ENCODE peak calls at places on chromosomes 16 and 17, in ten cellular contexts. One of them, this sample, is unnamed.

GRCh38 chr17:38967290-38967738 is at the start of gene FBXO47:
- DNase-seq in HL-60: no peak
- DNase-seq in body of pancreas: peak
- DNase-seq in astrocyte: peak
- DNase-seq in adrenal gland: peak
- DNase-seq in ovary: peak
- DNase-seq in fibroblast of pulmonary artery: peak
- DNase-seq in astrocyte of the spinal cord: peak
- DNase-seq in right lobe of liver: peak
- DNase-seq in A549: peak
- DNase-seq in this sample: peak

GRCh38 chr16:85379041-85380001 is 233.8 kb upstream of the GSE1 start:
- DNase-seq in HL-60: no peak
- DNase-seq in body of pancreas: no peak
- DNase-seq in astrocyte: no peak
- DNase-seq in adrenal gland: no peak
- DNase-seq in ovary: no peak
- DNase-seq in fibroblast of pulmonary artery: no peak
- DNase-seq in astrocyte of the spinal cord: no peak
- DNase-seq in right lobe of liver: no peak
- DNase-seq in A549: no peak
- DNase-seq in this sample: no peak

GRCh38 chr17:2710075-2710803 is 1.3 kb downstream of the CLUH start:
- DNase-seq in HL-60: no peak
- DNase-seq in body of pancreas: no peak
- DNase-seq in astrocyte: no peak
- DNase-seq in adrenal gland: peak
- DNase-seq in ovary: no peak
- DNase-seq in fibroblast of pulmonary artery: no peak
- DNase-seq in astrocyte of the spinal cord: no peak
- DNase-seq in right lobe of liver: peak
- DNase-seq in A549: no peak
- DNase-seq in this sample: no peak

GRCh38 chr17:57451126-57451690 is 194.9 kb downstream of the MSI2 start:
- DNase-seq in HL-60: no peak
- DNase-seq in body of pancreas: no peak
- DNase-seq in astrocyte: no peak
- DNase-seq in adrenal gland: no peak
- DNase-seq in ovary: no peak
- DNase-seq in fibroblast of pulmonary artery: no peak
- DNase-seq in astrocyte of the spinal cord: no peak
- DNase-seq in right lobe of liver: no peak
- DNase-seq in A549: no peak
- DNase-seq in this sample: no peak

GRCh38 chr17:45775576-45776011 is 8.5 kb upstream of the CRHR1 start:
- DNase-seq in HL-60: no peak
- DNase-seq in body of pancreas: peak
- DNase-seq in astrocyte: no peak
- DNase-seq in adrenal gland: peak
- DNase-seq in ovary: no peak
- DNase-seq in fibroblast of pulmonary artery: no peak
- DNase-seq in astrocyte of the spinal cord: no peak
- DNase-seq in right lobe of liver: peak
- DNase-seq in A549: no peak
- DNase-seq in this sample: no peak

GRCh38 chr17:67575325-67575724 is 142.4 kb upstream of the NOL11 start:
- DNase-seq in HL-60: no peak
- DNase-seq in body of pancreas: peak
- DNase-seq in astrocyte: no peak
- DNase-seq in adrenal gland: no peak
- DNase-seq in ovary: no peak
- DNase-seq in fibroblast of pulmonary artery: no peak
- DNase-seq in astrocyte of the spinal cord: no peak
- DNase-seq in right lobe of liver: no peak
- DNase-seq in A549: no peak
- DNase-seq in this sample: peak

GRCh38 chr17:27226611-27227234 is 67.2 kb upstream of the WSB1 start:
- DNase-seq in HL-60: no peak
- DNase-seq in body of pancreas: peak
- DNase-seq in astrocyte: peak
- DNase-seq in adrenal gland: peak
- DNase-seq in ovary: no peak
- DNase-seq in fibroblast of pulmonary artery: peak
- DNase-seq in astrocyte of the spinal cord: peak
- DNase-seq in right lobe of liver: no peak
- DNase-seq in A549: peak
- DNase-seq in this sample: no peak

GRCh38 chr16:10981697-10982216 is 37.4 kb downstream of the CLEC16A start:
- DNase-seq in HL-60: no peak
- DNase-seq in body of pancreas: no peak
- DNase-seq in astrocyte: no peak
- DNase-seq in adrenal gland: no peak
- DNase-seq in ovary: no peak
- DNase-seq in fibroblast of pulmonary artery: no peak
- DNase-seq in astrocyte of the spinal cord: no peak
- DNase-seq in right lobe of liver: peak
- DNase-seq in A549: peak
- DNase-seq in this sample: no peak

GRCh38 chr17:7767425-7768021 is 50.0 kb downstream of the DNAH2 start:
- DNase-seq in HL-60: no peak
- DNase-seq in body of pancreas: peak
- DNase-seq in astrocyte: peak
- DNase-seq in adrenal gland: no peak
- DNase-seq in ovary: no peak
- DNase-seq in fibroblast of pulmonary artery: peak
- DNase-seq in astrocyte of the spinal cord: peak
- DNase-seq in right lobe of liver: no peak
- DNase-seq in A549: no peak
- DNase-seq in this sample: no peak

GRCh38 chr17:46876353-46876887 is 25.0 kb downstream of the WNT9B start:
- DNase-seq in HL-60: no peak
- DNase-seq in body of pancreas: peak
- DNase-seq in astrocyte: no peak
- DNase-seq in adrenal gland: no peak
- DNase-seq in ovary: no peak
- DNase-seq in fibroblast of pulmonary artery: no peak
- DNase-seq in astrocyte of the spinal cord: no peak
- DNase-seq in right lobe of liver: peak
- DNase-seq in A549: peak
- DNase-seq in this sample: peak

GRCh38 chr16:75555213-75555706 is 792 bp downstream of the TMEM231 start:
- DNase-seq in HL-60: no peak
- DNase-seq in body of pancreas: peak
- DNase-seq in astrocyte: peak
- DNase-seq in adrenal gland: peak
- DNase-seq in ovary: peak
- DNase-seq in fibroblast of pulmonary artery: peak
- DNase-seq in astrocyte of the spinal cord: peak
- DNase-seq in right lobe of liver: peak
- DNase-seq in A549: peak
- DNase-seq in this sample: peak

GRCh38 chr16:75555707-75556512 is at the start of gene TMEM231:
- DNase-seq in HL-60: peak
- DNase-seq in body of pancreas: peak
- DNase-seq in astrocyte: peak
- DNase-seq in adrenal gland: peak
- DNase-seq in ovary: peak
- DNase-seq in fibroblast of pulmonary artery: peak
- DNase-seq in astrocyte of the spinal cord: peak
- DNase-seq in right lobe of liver: peak
- DNase-seq in A549: peak
- DNase-seq in this sample: peak

GRCh38 chr16:75552951-75553350 is 3.1 kb downstream of the TMEM231 start:
- DNase-seq in HL-60: no peak
- DNase-seq in body of pancreas: no peak
- DNase-seq in astrocyte: no peak
- DNase-seq in adrenal gland: no peak
- DNase-seq in ovary: no peak
- DNase-seq in fibroblast of pulmonary artery: no peak
- DNase-seq in astrocyte of the spinal cord: no peak
- DNase-seq in right lobe of liver: no peak
- DNase-seq in A549: no peak
- DNase-seq in this sample: no peak

GRCh38 chr16:75546293-75546692 is 9.8 kb downstream of the TMEM231 start:
- DNase-seq in HL-60: no peak
- DNase-seq in body of pancreas: no peak
- DNase-seq in astrocyte: no peak
- DNase-seq in adrenal gland: no peak
- DNase-seq in ovary: no peak
- DNase-seq in fibroblast of pulmonary artery: no peak
- DNase-seq in astrocyte of the spinal cord: no peak
- DNase-seq in right lobe of liver: no peak
- DNase-seq in A549: no peak
- DNase-seq in this sample: no peak

GRCh38 chr16:75550211-75550662 is 5.8 kb downstream of the TMEM231 start:
- DNase-seq in HL-60: peak
- DNase-seq in body of pancreas: no peak
- DNase-seq in astrocyte: peak
- DNase-seq in adrenal gland: peak
- DNase-seq in ovary: no peak
- DNase-seq in fibroblast of pulmonary artery: peak
- DNase-seq in astrocyte of the spinal cord: peak
- DNase-seq in right lobe of liver: no peak
- DNase-seq in A549: peak
- DNase-seq in this sample: no peak
- TF ChIP-seq CTCF in HL-60: peak
- TF ChIP-seq CTCF in body of pancreas: no peak
- TF ChIP-seq CTCF in astrocyte: peak
- TF ChIP-seq CTCF in adrenal gland: peak
- TF ChIP-seq CTCF in ovary: no peak
- TF ChIP-seq CTCF in fibroblast of pulmonary artery: peak
- TF ChIP-seq CTCF in astrocyte of the spinal cord: peak
- TF ChIP-seq CTCF in right lobe of liver: peak
- TF ChIP-seq CTCF in A549: no peak
- TF ChIP-seq CTCF in this sample: peak

DNA sequence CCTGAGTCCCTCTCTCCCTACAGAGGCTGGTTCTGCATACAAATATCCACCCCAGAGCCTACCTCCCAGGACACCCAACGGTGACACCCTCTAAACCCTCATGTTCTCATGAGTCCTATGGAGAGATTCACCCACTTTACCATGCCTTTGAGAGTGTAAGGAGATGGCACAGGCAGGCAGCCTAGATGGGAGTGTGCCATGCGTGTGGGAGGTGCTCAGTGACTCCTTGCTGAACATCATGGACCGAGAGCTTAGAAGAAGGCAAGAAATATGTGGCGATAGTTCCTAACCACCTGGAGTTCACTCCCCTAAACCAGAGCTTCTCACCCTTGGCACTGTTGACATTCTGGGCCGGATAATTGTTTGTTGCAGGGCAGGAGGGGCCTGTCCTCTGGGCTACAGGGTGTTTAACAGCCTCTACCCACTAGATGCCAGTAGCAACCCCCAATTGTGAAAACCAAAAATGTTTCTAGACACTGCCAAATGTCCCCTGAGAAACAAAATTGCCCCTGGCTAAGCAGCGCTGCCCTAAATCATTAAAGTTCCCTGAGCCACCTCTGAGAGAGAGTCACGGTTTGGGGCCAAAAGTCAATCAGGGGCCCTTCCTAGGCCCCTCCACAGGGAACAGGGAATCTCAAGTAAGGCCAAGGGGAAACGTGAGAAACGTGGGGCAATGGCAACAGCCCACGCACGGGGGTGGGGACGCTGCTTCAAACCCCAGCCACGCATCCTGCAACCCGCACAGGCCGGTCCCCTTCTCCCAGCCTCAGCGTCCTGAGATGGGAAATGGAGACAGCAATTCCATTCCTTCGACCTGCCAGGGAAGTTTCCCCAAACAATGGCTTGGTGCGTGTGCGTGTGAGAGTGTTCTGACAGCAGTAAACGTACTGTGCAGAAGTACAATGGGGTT is 66.8 kb downstream of the C16orf78 start:
- DNase-seq in HL-60: no peak
- DNase-seq in body of pancreas: no peak
- DNase-seq in astrocyte: no peak
- DNase-seq in adrenal gland: no peak
- DNase-seq in ovary: no peak
- DNase-seq in fibroblast of pulmonary artery: no peak
- DNase-seq in astrocyte of the spinal cord: no peak
- DNase-seq in right lobe of liver: no peak
- DNase-seq in A549: no peak
- DNase-seq in this sample: no peak
- TF ChIP-seq CTCF in HL-60: no peak
- TF ChIP-seq CTCF in body of pancreas: no peak
- TF ChIP-seq CTCF in astrocyte: no peak
- TF ChIP-seq CTCF in adrenal gland: no peak
- TF ChIP-seq CTCF in ovary: no peak
- TF ChIP-seq CTCF in fibroblast of pulmonary artery: no peak
- TF ChIP-seq CTCF in astrocyte of the spinal cord: no peak
- TF ChIP-seq CTCF in right lobe of liver: no peak
- TF ChIP-seq CTCF in A549: no peak
- TF ChIP-seq CTCF in this sample: no peak

GRCh38 chr16:28875134-28876015 is 2.9 kb upstream of the ATP2A1 start:
- DNase-seq in HL-60: no peak
- DNase-seq in body of pancreas: no peak
- DNase-seq in astrocyte: no peak
- DNase-seq in adrenal gland: no peak
- DNase-seq in ovary: no peak
- DNase-seq in fibroblast of pulmonary artery: no peak
- DNase-seq in astrocyte of the spinal cord: no peak
- DNase-seq in right lobe of liver: no peak
- DNase-seq in A549: peak
- DNase-seq in this sample: no peak
- TF ChIP-seq CTCF in HL-60: no peak
- TF ChIP-seq CTCF in body of pancreas: no peak
- TF ChIP-seq CTCF in astrocyte: no peak
- TF ChIP-seq CTCF in adrenal gland: no peak
- TF ChIP-seq CTCF in ovary: no peak
- TF ChIP-seq CTCF in fibroblast of pulmonary artery: no peak
- TF ChIP-seq CTCF in astrocyte of the spinal cord: no peak
- TF ChIP-seq CTCF in right lobe of liver: no peak
- TF ChIP-seq CTCF in A549: peak
- TF ChIP-seq CTCF in this sample: no peak

GRCh38 chr16:66551362-66551761 is 1.0 kb upstream of the CKLF start:
- DNase-seq in HL-60: peak
- DNase-seq in body of pancreas: no peak
- DNase-seq in astrocyte: no peak
- DNase-seq in adrenal gland: no peak
- DNase-seq in ovary: no peak
- DNase-seq in fibroblast of pulmonary artery: peak
- DNase-seq in astrocyte of the spinal cord: no peak
- DNase-seq in right lobe of liver: no peak
- DNase-seq in A549: peak
- DNase-seq in this sample: no peak
- TF ChIP-seq CTCF in HL-60: peak
- TF ChIP-seq CTCF in body of pancreas: peak
- TF ChIP-seq CTCF in astrocyte: peak
- TF ChIP-seq CTCF in adrenal gland: no peak
- TF ChIP-seq CTCF in ovary: no peak
- TF ChIP-seq CTCF in fibroblast of pulmonary artery: peak
- TF ChIP-seq CTCF in astrocyte of the spinal cord: peak
- TF ChIP-seq CTCF in right lobe of liver: peak
- TF ChIP-seq CTCF in A549: no peak
- TF ChIP-seq CTCF in this sample: peak

GRCh38 chr17:20908373-20909273 is 134.2 kb downstream of the USP22 start:
- DNase-seq in HL-60: peak
- DNase-seq in body of pancreas: peak
- DNase-seq in astrocyte: peak
- DNase-seq in adrenal gland: peak
- DNase-seq in ovary: peak
- DNase-seq in fibroblast of pulmonary artery: peak
- DNase-seq in astrocyte of the spinal cord: peak
- DNase-seq in right lobe of liver: peak
- DNase-seq in A549: peak
- DNase-seq in this sample: peak
- TF ChIP-seq CTCF in HL-60: peak
- TF ChIP-seq CTCF in body of pancreas: peak
- TF ChIP-seq CTCF in astrocyte: peak
- TF ChIP-seq CTCF in adrenal gland: peak
- TF ChIP-seq CTCF in ovary: peak
- TF ChIP-seq CTCF in fibroblast of pulmonary artery: peak
- TF ChIP-seq CTCF in astrocyte of the spinal cord: peak
- TF ChIP-seq CTCF in right lobe of liver: peak
- TF ChIP-seq CTCF in A549: peak
- TF ChIP-seq CTCF in this sample: peak

This sample was measured in progenitor cell of endocrine pancreas.